ENCODE peak calls at places on chromosomes 7 and 10, in eight cellular contexts. S, L, U, M, P, E, C and R are unnamed samples.

GRCh38 chr7:150663802-150664494 is 21.6 kb upstream of the GIMAP2 start:
- DNase-seq in M (no peak), C (no peak), E (no peak), L (no peak), U (peak; percentile 23), P (no peak), S (no peak), R (no peak)

GRCh38 chr10:13095094-13095493 is 4.9 kb upstream of the OPTN start:
- DNase-seq in L (no peak), S (no peak), M (no peak), C (no peak), U (no peak), E (no peak), P (no peak), R (no peak)

GRCh38 chr10:48697821-48698764 is 13.4 kb downstream of the WDFY4 start:
- DNase-seq in S (no peak), E (no peak), C (no peak), U (no peak), L (no peak), P (no peak), M (no peak), R (peak; percentile 68)

GRCh38 chr7:49010717-49011116 is 86.4 kb downstream of the CDC14C start:
- DNase-seq in P (no peak), M (no peak), L (no peak), U (no peak), C (no peak), E (no peak), S (no peak), R (no peak)

GRCh38 chr10:86960003-86960862 is 1.8 kb downstream of the SNCG start:
- DNase-seq in P (peak; percentile 84), M (no peak), C (peak; percentile 35), E (no peak), U (peak; percentile 52), L (peak; percentile 48), S (no peak), R (no peak)

GRCh38 chr10:62638062-62638477 is 166.4 kb upstream of the ADO start:
- DNase-seq in M (peak; percentile 24), P (no peak), U (no peak), S (no peak), L (peak; percentile 56), C (peak; percentile 77), E (no peak), R (no peak)

GRCh38 chr10:42955493-42955889 is 121.4 kb upstream of the RET start:
- DNase-seq in L (no peak), C (no peak), M (no peak), U (no peak), P (no peak), S (peak; percentile 14), E (no peak), R (no peak)

GRCh38 chr7:74572301-74573090 is 85.0 kb upstream of the GTF2I start:
- DNase-seq in S (peak; percentile 34), E (no peak), P (no peak), M (no peak), L (no peak), C (no peak), U (peak; percentile 36), R (no peak)

GRCh38 chr10:31215052-31215451 is 104.0 kb upstream of the ZEB1 start:
- DNase-seq in L (no peak), P (no peak), C (no peak), M (no peak), E (no peak), U (no peak), S (no peak), R (no peak)

GRCh38 chr7:152894295-152895170 is 135.0 kb downstream of the ACTR3B start:
- DNase-seq in C (no peak), L (no peak), P (peak; percentile 23), E (no peak), U (no peak), M (no peak), S (no peak), R (no peak)

GRCh38 chr10:94240901-94241300 is 121.8 kb downstream of the NOC3L start:
- DNase-seq in S (no peak), C (no peak), L (no peak), M (no peak), P (no peak), U (no peak), E (no peak), R (no peak)

GRCh38 chr7:118152149-118152548 is 31.8 kb upstream of the LSM8 start:
- DNase-seq in L (no peak), P (no peak), E (no peak), M (no peak), U (no peak), C (no peak), S (no peak), R (no peak)

GRCh38 chr7:12025246-12025645 is 185.8 kb upstream of the TMEM106B start:
- DNase-seq in U (no peak), L (no peak), M (no peak), S (no peak), E (no peak), P (no peak), C (no peak), R (no peak)

DNA sequence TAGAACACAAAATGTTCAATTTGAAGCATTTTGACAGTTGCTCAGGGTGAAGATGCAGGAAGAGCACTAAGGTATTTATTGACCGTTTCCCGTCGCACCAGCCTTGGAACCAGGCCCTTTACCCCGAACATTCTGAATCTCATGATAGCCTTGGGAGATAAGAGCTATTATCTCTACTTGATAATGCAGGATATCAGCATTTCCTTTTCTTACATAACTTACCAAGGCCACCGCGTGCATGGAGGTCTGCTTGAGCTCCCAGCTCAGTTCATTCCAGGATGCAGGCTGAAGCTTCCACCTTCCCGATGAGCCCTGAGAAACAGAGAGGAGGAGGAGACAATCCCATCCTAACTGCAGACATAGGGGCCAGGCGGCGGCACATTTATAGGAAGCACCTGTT is 324.2 kb upstream of the COBL start:
- DNase-seq in L (no peak), C (no peak), S (no peak), E (no peak), M (no peak), P (no peak), U (no peak), R (no peak)
- TF ChIP-seq POLR2A in L (no peak), C (no peak), S (no peak), E (no peak), M (no peak), P (no peak), U (no peak), R (no peak)

GRCh38 chr7:50308301-50309129 is 4.0 kb downstream of the IKZF1 start:
- DNase-seq in U (no peak), M (no peak), E (no peak), L (no peak), S (no peak), C (no peak), P (no peak), R (no peak)
- H3K4me3 ChIP-seq in U (no peak overlapping the region), M (no peak overlapping the region), E (no peak overlapping the region), L (peak overlapping the region; percentile 22), S (peak overlapping the region; percentile 27), C (peak overlapping the region; percentile 71), P (no peak overlapping the region), R (no peak overlapping the region)

DNA sequence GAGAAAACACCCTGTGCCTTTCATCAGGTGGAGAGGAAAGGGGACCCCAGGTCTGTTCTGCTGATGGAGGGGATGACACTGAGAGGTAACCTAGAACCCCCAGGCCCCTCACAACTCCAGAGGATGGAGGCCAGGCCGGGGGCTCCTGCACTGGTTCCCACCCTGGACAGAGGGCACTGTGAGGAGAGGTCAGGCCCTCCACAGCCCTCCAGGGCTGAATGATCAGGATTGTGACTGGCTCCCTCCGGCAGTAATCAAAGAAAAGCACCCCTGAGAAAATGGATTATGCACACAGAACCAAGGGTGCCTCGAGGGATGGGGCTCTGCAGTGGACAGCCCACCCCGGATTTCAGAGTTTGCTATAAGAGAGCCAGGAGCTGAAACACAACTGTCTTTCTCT is 502.8 kb downstream of the TCERG1L start:
- DNase-seq in S (no peak), P (no peak), U (no peak), L (no peak), E (no peak), C (no peak), M (no peak), R (no peak)
- TF ChIP-seq EP300 in S (no peak), P (no peak), U (no peak), L (no peak), E (no peak), C (no peak), M (no peak), R (no peak)

GRCh38 chr7:111394891-111395290 is 167.4 kb downstream of the IMMP2L start:
- DNase-seq in U (no peak), E (no peak), M (no peak), C (no peak), L (no peak), S (no peak), P (no peak), R (no peak)

GRCh38 chr7:111390000-111390399 is 172.3 kb downstream of the IMMP2L start:
- DNase-seq in U (no peak), M (no peak), S (no peak), P (no peak), L (no peak), E (no peak), C (no peak), R (no peak)

GRCh38 chr7:111388912-111389311 is 173.4 kb downstream of the IMMP2L start:
- DNase-seq in L (no peak), E (no peak), P (no peak), C (peak; percentile 9), U (no peak), S (no peak), M (no peak), R (no peak)

GRCh38 chr7:111392976-111393762 is 169.1 kb downstream of the IMMP2L start:
- DNase-seq in U (no peak), P (no peak), E (no peak), M (no peak), S (no peak), L (no peak), C (no peak), R (no peak)

DNA sequence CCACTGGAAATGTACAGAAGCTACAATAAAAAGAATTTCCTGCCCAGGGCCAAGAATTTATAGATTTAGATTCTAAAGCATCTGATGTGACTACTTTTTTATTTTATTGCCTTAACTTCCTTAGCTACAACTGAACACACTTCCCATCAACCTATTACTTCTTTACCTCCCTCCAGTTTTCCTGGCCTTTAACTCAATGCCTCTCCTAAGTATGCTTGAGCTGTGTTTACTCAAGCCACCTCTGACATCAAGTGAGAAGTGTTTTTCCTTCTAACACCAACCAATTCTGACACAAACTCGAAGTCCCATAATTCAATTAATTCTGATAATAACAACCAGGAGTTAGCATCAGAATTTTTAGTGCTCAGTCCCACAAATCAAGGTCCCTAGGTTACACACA is 170.0 kb downstream of the IMMP2L start:
- DNase-seq in U (no peak), E (no peak), M (no peak), C (no peak), P (no peak), L (no peak), S (no peak), R (no peak)
- TF ChIP-seq POLR2A in U (no peak), E (no peak), M (no peak), C (no peak), P (no peak), L (no peak), S (no peak), R (no peak)